ENCODE peak calls at places on chromosomes 16 and 17, in nine cellular contexts. F is Right ventricle myocardium superior; I is WTC11; U is HEK293T; D is NCI-H1694; S is stimulated activated naive CD8-positive, alpha-beta T cell treated with anti-CD3 and anti-CD28 coated beads, Interleukin-15, Interleukin-2, amounts not matched to agents 100 U/mL and 50 U/mL, for 24 hours; J is cardiac muscle cell; E is iris pigment epithelial cell; P is DMS153. Y is an unnamed sample.

GRCh38 chr17:40542562-40543411 is 22.5 kb downstream of the CCR7 start:
- DNase-seq in F (peak; percentile 87), I (peak; percentile 7), U (no peak), D (peak; percentile 22), S (peak; percentile 84), J (no peak), E (peak; percentile 98), P (no peak), Y (no peak)

GRCh38 chr16:67216612-67217490 is 10.1 kb upstream of the TMEM208 start:
- DNase-seq in F (peak; percentile 78), I (no peak), U (no peak), D (no peak), S (no peak), J (no peak), E (no peak), P (no peak), Y (no peak)

GRCh38 chr17:77120866-77121265 is 19.9 kb upstream of the SEC14L1 start:
- DNase-seq in F (no peak), I (no peak), U (no peak), D (no peak), S (no peak), J (no peak), E (no peak), P (no peak), Y (no peak)

GRCh38 chr16:74811911-74812310 is 37.3 kb upstream of the FA2H start:
- DNase-seq in F (no peak), I (no peak), U (no peak), D (no peak), S (no peak), J (no peak), E (no peak), P (no peak), Y (no peak)

GRCh38 chr17:51439395-51440229 is 179.3 kb downstream of the UTP18 start:
- DNase-seq in F (no peak), I (no peak), U (no peak), D (no peak), S (no peak), J (no peak), E (no peak), P (peak; percentile 46), Y (no peak)

GRCh38 chr16:81583893-81584705 is 139.5 kb downstream of the CMIP start:
- DNase-seq in F (no peak), I (no peak), U (no peak), D (no peak), S (no peak), J (no peak), E (no peak), P (no peak), Y (no peak)

GRCh38 chr17:39208136-39208535 is 8.1 kb downstream of the RPL19 start:
- DNase-seq in F (no peak), I (no peak), U (no peak), D (peak; percentile 50), S (no peak), J (no peak), E (no peak), P (no peak), Y (no peak)

GRCh38 chr17:79835953-79836951 is 3.0 kb downstream of the CBX4 start:
- DNase-seq in F (peak; percentile 65), I (peak; percentile 97), U (no peak), D (no peak), S (no peak), J (peak; percentile 44), E (peak; percentile 23), P (peak; percentile 92), Y (peak; percentile 62)

GRCh38 chr17:48442819-48443218 is 12.8 kb upstream of the SKAP1 start:
- DNase-seq in F (no peak), I (no peak), U (no peak), D (no peak), S (no peak), J (no peak), E (no peak), P (no peak), Y (no peak)

GRCh38 chr16:89785523-89786155 is 30.8 kb downstream of the FANCA start:
- DNase-seq in F (no peak), I (no peak), U (no peak), D (no peak), S (no peak), J (no peak), E (no peak), P (no peak), Y (no peak)

GRCh38 chr16:88339926-88340754 is 42.6 kb upstream of the ZNF469 start:
- DNase-seq in F (peak; percentile 31), I (no peak), U (no peak), D (no peak), S (no peak), J (no peak), E (no peak), P (peak; percentile 42), Y (no peak)

GRCh38 chr17:10631048-10631700 is 25.9 kb downstream of the MYH3 start:
- DNase-seq in F (no peak), I (peak; percentile 69), U (peak; percentile 64), D (peak; percentile 6), S (peak; percentile 53), J (peak; percentile 40), E (peak; percentile 18), P (no peak), Y (no peak)

GRCh38 chr16:72191551-72191950 is 19.6 kb upstream of the PMFBP1 start:
- DNase-seq in F (no peak), I (no peak), U (no peak), D (peak; percentile 14), S (no peak), J (no peak), E (no peak), P (no peak), Y (no peak)

GRCh38 chr16:79867425-79867997 is 267.0 kb upstream of the MAF start:
- DNase-seq in F (no peak), I (no peak), U (no peak), D (no peak), S (no peak), J (no peak), E (no peak), P (no peak), Y (no peak)

GRCh38 chr17:67833134-67833533 is 7.8 kb downstream of the BPTF start:
- DNase-seq in F (no peak), I (no peak), U (no peak), D (no peak), S (no peak), J (no peak), E (no peak), P (no peak), Y (no peak)

GRCh38 chr17:7711356-7711755 is 6.2 kb upstream of the DNAH2 start:
- DNase-seq in F (no peak), I (peak; percentile 54), U (peak; percentile 53), D (no peak), S (no peak), J (no peak), E (no peak), P (no peak), Y (no peak)

GRCh38 chr16:66677179-66677578 is 19.4 kb downstream of the CMTM4 start:
- DNase-seq in F (no peak), I (no peak), U (no peak), D (no peak), S (no peak), J (no peak), E (no peak), P (no peak), Y (no peak)

GRCh38 chr16:71542377-71542776 is 16.2 kb downstream of the CHST4 start:
- DNase-seq in F (no peak), I (peak; percentile 87), U (peak; percentile 74), D (no peak), S (peak; percentile 74), J (peak; percentile 63), E (peak; percentile 45), P (no peak), Y (peak; percentile 59)

GRCh38 chr16:3548445-3548844 is 28.8 kb downstream of the NLRC3 start:
- DNase-seq in F (no peak), I (no peak), U (no peak), D (no peak), S (no peak), J (no peak), E (no peak), P (no peak), Y (no peak)

GRCh38 chr17:48002920-48003685 is 32.2 kb downstream of the CDK5RAP3 start:
- DNase-seq in F (no peak), I (peak; percentile 50), U (no peak), D (peak; percentile 94), S (no peak), J (no peak), E (peak; percentile 40), P (no peak), Y (no peak)

GRCh38 chr17:31060814-31061550 is 33.8 kb upstream of the NF1 start:
- DNase-seq in F (no peak), I (no peak), U (no peak), D (no peak), S (no peak), J (no peak), E (no peak), P (no peak), Y (no peak)

GRCh38 chr16:90008708-90009145 is 10.5 kb downstream of the DBNDD1 start:
- DNase-seq in F (no peak), I (no peak), U (no peak), D (no peak), S (peak; percentile 72), J (no peak), E (peak; percentile 20), P (no peak), Y (no peak)

GRCh38 chr16:54031107-54031760 is 255.4 kb downstream of the IRX3 start:
- DNase-seq in F (no peak), I (no peak), U (no peak), D (no peak), S (no peak), J (no peak), E (no peak), P (no peak), Y (no peak)

GRCh38 chr16:22955461-22956145 is 141.6 kb downstream of the HS3ST2 start:
- DNase-seq in F (no peak), I (no peak), U (no peak), D (no peak), S (no peak), J (no peak), E (no peak), P (no peak), Y (no peak)

GRCh38 chr17:54900457-54901229 is at the start of gene TOM1L1:
- DNase-seq in F (peak; percentile 82), I (peak; percentile 81), U (peak; percentile 78), D (peak; percentile 76), S (peak; percentile 27), J (peak; percentile 88), E (peak; percentile 55), P (peak; percentile 88), Y (peak; percentile 27)

GRCh38 chr16:50547944-50548658 is at the start of gene NKD1:
- DNase-seq in F (peak; percentile 76), I (peak; percentile 69), U (peak; percentile 93), D (peak; percentile 10), S (peak; percentile 79), J (peak; percentile 91), E (peak; percentile 37), P (no peak), Y (peak; percentile 74)

Y was measured in trophoblast cell.